ENCODE peak calls at places on chromosomes 11 and 22, in six cellular contexts. G is uterus; Z is upper lobe of left lung; H is naive thymus-derived CD4-positive, alpha-beta T cell; E is MM.1S; F is HepG2. R is an unnamed sample. For H3K4me1 and H3K36me3, the result is how much of the 10 kb centered on the place peaks cover.

GRCh38 chr22:37672920-37673453 is 2.4 kb upstream of the LGALS1 start:
- DNase-seq in G (no peak), Z (no peak), H (no peak), E (no peak), F (no peak), R (no peak)

GRCh38 chr22:50129121-50129734 is 39.4 kb downstream of the MOV10L1 start:
- DNase-seq in G (no peak), Z (no peak), H (no peak), E (no peak), F (no peak), R (no peak)

GRCh38 chr22:47450876-47451475 is 688.5 kb downstream of the TBC1D22A start:
- DNase-seq in G (no peak), Z (no peak), H (no peak), E (no peak), F (no peak), R (no peak)

GRCh38 chr22:50085211-50085999 is at the start of gene MLC1:
- DNase-seq in G (no peak), Z (no peak), H (peak), E (no peak), F (no peak), R (peak)

GRCh38 chr11:67371549-67372231 is 1.7 kb downstream of the CLCF1 start:
- DNase-seq in G (peak), Z (no peak), H (no peak), E (peak), F (peak), R (peak)

GRCh38 chr11:131849485-131849884 is 479.1 kb downstream of the NTM start:
- DNase-seq in G (no peak), Z (no peak), H (no peak), E (no peak), F (no peak), R (no peak)

GRCh38 chr11:77080643-77081210 is 14.0 kb downstream of the CAPN5 start:
- DNase-seq in G (peak), Z (no peak), H (no peak), E (no peak), F (no peak), R (peak)

GRCh38 chr11:73518195-73518594 is 79.7 kb downstream of the FAM168A start:
- DNase-seq in G (no peak), Z (no peak), H (no peak), E (no peak), F (no peak), R (no peak)

GRCh38 chr11:44416776-44417175 is 106.8 kb upstream of the ALX4 start:
- DNase-seq in G (no peak), Z (no peak), H (no peak), E (peak), F (no peak), R (no peak)

GRCh38 chr11:20669833-20670684 is 673 bp downstream of the NELL1 start:
- DNase-seq in G (no peak), Z (peak), H (no peak), E (no peak), F (no peak), R (peak)

GRCh38 chr11:34439521-34440258 is 956 bp downstream of the CAT start:
- DNase-seq in G (no peak), Z (no peak), H (no peak), E (no peak), F (peak), R (no peak)

GRCh38 chr11:7098235-7098832 is 9.5 kb downstream of the RBMXL2 start:
- DNase-seq in G (no peak), Z (no peak), H (peak), E (peak), F (peak), R (peak)

GRCh38 chr11:78370406-78371172 is 47.0 kb downstream of the GAB2 start:
- DNase-seq in G (no peak), Z (no peak), H (no peak), E (no peak), F (peak), R (no peak)

GRCh38 chr11:62324738-62325556 is 12.3 kb upstream of the ASRGL1 start:
- DNase-seq in G (no peak), Z (peak), H (peak), E (peak), F (peak), R (peak)

GRCh38 chr11:115464269-115464668 is 39.9 kb downstream of the CADM1 start:
- DNase-seq in G (no peak), Z (no peak), H (no peak), E (no peak), F (no peak), R (no peak)

GRCh38 chr11:115548878-115549528 is 44.8 kb upstream of the CADM1 start:
- DNase-seq in G (no peak), Z (no peak), H (no peak), E (no peak), F (peak), R (no peak)

GRCh38 chr22:40462195-40462988 is 92.0 kb downstream of the SGSM3 start:
- DNase-seq in G (no peak), Z (no peak), H (peak), E (no peak), F (peak), R (no peak)

GRCh38 chr11:5266609-5267008 is 3.1 kb downstream of the HBE1 start:
- DNase-seq in G (no peak), Z (no peak), H (no peak), E (no peak), F (no peak), R (no peak)

GRCh38 chr11:122871302-122871701 is 11.3 kb upstream of the JHY start:
- DNase-seq in G (no peak), Z (no peak), H (no peak), E (no peak), F (no peak), R (no peak)

GRCh38 chr11:59102259-59102765 is 4.7 kb upstream of the FAM111B start:
- DNase-seq in G (peak), Z (peak), H (no peak), E (peak), F (no peak), R (peak)

GRCh38 chr11:95266751-95267374 is 35.9 kb upstream of the SESN3 start:
- DNase-seq in G (peak), Z (no peak), H (no peak), E (no peak), F (no peak), R (no peak)

GRCh38 chr11:129652828-129653227 is 162.8 kb upstream of the TMEM45B start:
- DNase-seq in G (no peak), Z (no peak), H (no peak), E (no peak), F (no peak), R (no peak)

DNA sequence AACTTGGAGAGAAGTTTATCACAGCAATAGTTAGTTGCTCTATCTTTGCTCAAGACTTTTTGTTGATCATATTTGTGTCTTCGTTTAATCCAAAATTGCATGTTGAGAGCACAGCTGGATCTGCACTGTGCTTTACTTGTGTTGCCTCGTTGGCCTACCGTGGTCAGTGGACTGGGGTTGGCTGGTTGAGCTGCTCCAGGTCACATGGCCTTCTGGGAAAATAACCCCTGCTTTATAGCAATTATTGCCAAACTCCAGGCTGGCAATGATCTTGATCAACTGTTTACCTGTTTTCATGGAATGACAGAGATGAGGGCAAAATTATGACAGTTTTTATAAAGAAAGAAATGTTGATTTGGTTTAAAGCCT is 5.7 kb upstream of the PLET1 start:
- DNase-seq in G (no peak), Z (no peak), H (no peak), E (no peak), F (no peak), R (no peak)
- H3K4me3 ChIP-seq in G (no peak), Z (no peak), H (no peak), E (no peak), F (no peak), R (no peak)

DNA sequence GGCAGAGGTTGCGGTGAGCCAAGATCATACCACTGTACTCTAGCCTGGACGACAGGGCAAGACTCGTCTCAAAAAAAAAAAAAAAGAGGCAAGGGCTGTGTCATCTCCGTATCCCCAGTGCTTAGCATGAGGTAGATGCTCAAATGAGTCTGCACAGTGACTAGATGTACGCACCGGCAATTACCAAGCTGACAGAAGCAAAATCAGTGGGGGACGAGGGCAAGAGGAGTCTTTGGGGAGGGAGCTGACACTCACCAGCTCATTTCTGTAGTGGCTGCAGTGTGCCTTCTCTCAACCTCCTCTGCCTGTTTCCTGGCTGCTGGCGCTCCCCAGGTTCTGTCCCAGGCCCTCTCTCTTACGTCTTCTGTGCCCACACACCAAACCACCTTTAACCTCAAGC is 69.9 kb downstream of the PACSIN2 start:
- DNase-seq in G (no peak), Z (no peak), H (no peak), E (no peak), F (no peak), R (no peak)
- H3K4me1 ChIP-seq in G (under half), Z (under half), H (under half), E (under half), F (half or more), R (under half)

DNA sequence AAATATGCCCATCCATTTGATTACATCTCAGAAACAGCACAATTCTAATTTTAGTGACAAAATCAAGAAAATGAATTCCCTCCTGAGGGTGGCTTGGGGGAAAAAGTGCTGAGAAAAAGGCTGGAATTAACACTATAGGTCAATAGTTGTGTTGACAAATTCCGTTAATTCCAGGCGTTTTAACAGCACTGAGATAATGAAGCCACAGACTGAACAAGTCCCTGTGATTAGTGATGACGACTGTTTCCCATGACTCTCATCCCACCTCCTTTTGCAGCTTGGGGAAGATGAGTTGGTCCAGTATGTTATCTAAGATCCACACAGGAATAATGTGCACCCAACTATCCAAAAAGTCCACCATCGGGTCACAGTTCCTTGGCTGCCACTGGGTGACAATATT is 12.8 kb downstream of the SRRD start:
- DNase-seq in G (no peak), Z (no peak), H (no peak), E (no peak), F (no peak), R (no peak)
- H3K36me3 ChIP-seq in G (under half), Z (half or more), H (under half), E (under half), F (under half), R (half or more)

GRCh38 chr11:14905104-14906033 is 13.3 kb upstream of the CYP2R1 start:
- DNase-seq in G (peak), Z (peak), H (peak), E (peak), F (no peak), R (peak)
- H3K4me3 ChIP-seq in G (peak), Z (peak), H (peak), E (peak), F (no peak), R (peak)

DNA sequence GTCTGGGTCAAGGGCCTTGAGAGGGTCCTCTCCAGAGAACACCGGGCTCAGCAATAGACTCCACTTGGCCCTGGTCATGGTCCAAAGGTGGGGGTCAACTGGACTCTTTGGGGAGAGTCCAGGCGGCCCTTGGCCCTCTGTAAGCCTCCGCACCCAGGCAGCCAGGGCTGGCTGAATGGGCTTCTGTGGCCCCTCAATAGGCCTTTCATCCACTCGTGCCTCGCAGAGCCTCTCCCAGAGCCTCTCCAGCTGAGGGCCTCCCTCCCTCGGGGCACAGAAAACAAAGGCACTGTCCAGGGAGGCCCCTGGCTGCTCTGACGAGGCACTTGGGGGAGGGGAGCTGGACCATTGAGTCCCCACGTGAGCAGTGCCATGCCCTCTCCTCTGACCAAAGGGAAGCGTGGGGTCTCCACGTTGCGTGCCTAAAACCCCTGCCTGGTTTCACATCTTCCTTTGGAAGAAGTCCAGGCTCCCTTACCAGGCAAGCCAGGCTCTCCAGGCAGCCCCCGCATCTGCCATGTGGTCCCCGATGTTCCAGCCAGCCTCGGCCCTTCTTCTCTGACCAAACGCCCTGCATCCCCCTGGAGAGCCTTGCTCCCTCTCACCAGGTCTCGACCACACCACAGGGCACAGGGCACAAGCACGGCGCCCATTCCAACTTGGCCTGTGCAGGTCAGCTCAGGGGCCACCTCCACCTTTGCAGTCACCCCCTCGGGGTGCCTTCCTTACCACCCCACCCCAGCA is 15.5 kb downstream of the KIAA0930 start:
- DNase-seq in G (no peak), Z (no peak), H (no peak), E (no peak), F (no peak), R (no peak)
- H3K4me1 ChIP-seq in G (under half), Z (under half), H (under half), E (under half), F (under half), R (under half)

R was measured in cardiac muscle cell.